ENCODE peak calls at places on chromosomes 5 and 9, in four cellular contexts. Y is upper lobe of left lung, G is tibial nerve, I is A549. S is an unnamed sample.

GRCh38 chr5:145978171-145978570 is 41.8 kb downstream of the SH3RF2 start:
- DNase-seq in Y (no peak), G (no peak), I (no peak), S (no peak)

GRCh38 chr5:111810087-111810486 is 53.1 kb upstream of the NREP start:
- DNase-seq in G (no peak), Y (no peak), I (no peak), S (no peak)

GRCh38 chr5:83711982-83712601 is 8.6 kb downstream of the HAPLN1 start:
- DNase-seq in G (peak), I (peak), Y (no peak), S (no peak)

GRCh38 chr9:128159073-128159783 is 837 bp upstream of the BBLN start:
- DNase-seq in Y (no peak), I (no peak), G (peak), S (no peak)

GRCh38 chr5:73764586-73764985 is 138.6 kb downstream of the ARHGEF28 start:
- DNase-seq in G (no peak), I (peak), Y (no peak), S (no peak)

GRCh38 chr5:40447438-40447837 is 232.3 kb upstream of the PTGER4 start:
- DNase-seq in I (no peak), Y (no peak), G (no peak), S (no peak)

GRCh38 chr9:118650407-118650806 is 718.8 kb downstream of the BRINP1 start:
- DNase-seq in G (no peak), Y (no peak), I (no peak), S (no peak)

GRCh38 chr9:18568969-18569368 is 95.0 kb downstream of the ADAMTSL1 start:
- DNase-seq in I (no peak), G (no peak), Y (no peak), S (no peak)

GRCh38 chr5:130799015-130799414 is 366.0 kb downstream of the HINT1 start:
- DNase-seq in Y (no peak), G (no peak), I (no peak), S (no peak)

GRCh38 chr9:74645007-74645639 is 148.0 kb downstream of the RORB start:
- DNase-seq in G (peak), I (no peak), Y (no peak), S (no peak)

GRCh38 chr5:141753971-141754713 is 72.1 kb upstream of the ARAP3 start:
- DNase-seq in G (peak), I (peak), Y (no peak), S (no peak)

GRCh38 chr9:84669293-84670105 is at the start of gene NTRK2:
- DNase-seq in Y (peak), I (no peak), G (peak), S (no peak)

DNA sequence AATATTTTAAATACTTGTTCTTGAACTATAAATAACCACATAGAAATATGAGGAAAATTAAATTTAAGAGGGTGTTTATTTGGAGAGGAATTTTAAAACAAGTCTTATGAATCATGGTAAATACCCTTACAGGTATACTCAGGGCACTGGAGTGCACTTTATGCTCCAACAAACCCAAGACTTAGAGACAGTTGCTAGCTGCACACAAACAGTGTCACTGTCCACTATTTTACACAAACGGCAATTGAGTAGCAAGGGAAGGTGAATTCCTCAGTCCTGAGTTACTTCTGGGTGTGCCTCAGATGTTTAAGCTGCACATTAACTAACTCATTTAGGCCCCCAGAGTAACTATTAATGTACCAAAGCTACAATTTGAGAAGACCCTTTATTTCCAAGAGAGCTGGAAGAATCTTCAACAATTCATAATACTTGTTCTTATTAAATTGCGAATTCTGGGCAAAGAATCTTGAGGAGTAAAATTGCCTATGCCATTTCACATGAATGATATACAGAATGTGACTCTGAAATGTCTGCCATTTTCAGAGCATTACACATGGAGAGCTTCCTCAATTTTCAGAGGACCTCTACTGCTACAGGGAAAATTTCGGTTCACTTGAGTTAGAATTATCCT is 371.2 kb downstream of the PDE4D start:
- DNase-seq in G (no peak), I (no peak), Y (no peak), S (no peak)
- TF ChIP-seq EP300 in G (no peak), I (no peak), Y (peak), S (no peak)

GRCh38 chr9:130186839-130187522 is 14.8 kb downstream of the NCS1 start:
- DNase-seq in I (peak), Y (peak), G (no peak), S (peak)
- H3K4me3 ChIP-seq in I (peak), Y (no peak), G (no peak), S (peak)

GRCh38 chr9:121581775-121582600 is 69.4 kb upstream of the DAB2IP start:
- DNase-seq in I (no peak), G (no peak), Y (peak), S (no peak)

GRCh38 chr9:121587863-121588262 is 63.6 kb upstream of the DAB2IP start:
- DNase-seq in Y (no peak), I (no peak), G (no peak), S (no peak)

GRCh38 chr9:121589961-121590360 is 61.5 kb upstream of the DAB2IP start:
- DNase-seq in G (no peak), I (no peak), Y (no peak), S (no peak)

GRCh38 chr9:121582641-121583040 is 68.8 kb upstream of the DAB2IP start:
- DNase-seq in Y (no peak), G (no peak), I (no peak), S (no peak)

DNA sequence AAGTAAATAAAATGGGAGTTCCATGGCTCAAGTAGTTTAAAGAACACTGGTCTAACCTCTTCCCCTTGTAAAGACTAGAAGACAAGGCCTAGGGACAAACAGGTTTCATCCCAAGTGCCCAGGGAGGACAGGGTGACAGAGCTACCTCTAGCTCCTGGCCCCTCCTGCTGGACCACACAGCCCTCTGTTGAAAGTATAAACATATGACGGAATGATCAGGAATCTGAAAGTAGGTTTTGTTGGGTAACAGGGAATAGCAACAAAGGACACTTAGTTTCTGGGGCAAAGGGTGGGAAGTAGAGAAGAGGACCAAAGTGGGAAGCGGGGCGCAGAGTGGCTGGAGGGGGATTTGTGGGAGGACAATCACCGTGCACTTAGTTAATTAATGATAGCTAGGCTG is 67.0 kb upstream of the DAB2IP start:
- DNase-seq in Y (no peak), G (no peak), I (no peak), S (no peak)
- H3K27ac ChIP-seq in Y (no peak), G (no peak), I (no peak), S (peak)

DNA sequence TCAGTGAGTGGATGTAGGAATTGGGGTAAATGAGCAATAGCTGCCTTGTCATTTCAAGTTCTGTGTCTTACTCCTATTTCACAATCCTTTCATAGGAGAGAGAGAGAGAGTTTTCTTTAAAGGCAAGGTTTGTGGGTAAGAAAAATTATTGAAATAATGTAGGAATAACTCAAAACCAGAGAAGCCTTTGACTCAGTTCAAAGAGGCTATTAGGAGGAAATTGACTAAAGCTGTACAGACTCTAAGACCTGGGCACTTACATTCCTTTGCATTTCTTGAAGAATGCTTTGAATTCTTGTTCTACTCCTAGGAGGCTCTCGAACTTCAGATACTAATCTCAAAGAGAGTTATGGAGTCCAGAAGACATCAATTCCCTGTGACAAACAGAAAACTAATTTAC is 257.1 kb downstream of the FBXL7 start:
- DNase-seq in I (no peak), Y (no peak), G (no peak), S (no peak)
- TF ChIP-seq EP300 in I (no peak), Y (no peak), G (no peak), S (no peak)

GRCh38 chr5:76084496-76085285 is 1.5 kb downstream of the SV2C start:
- DNase-seq in G (no peak), Y (peak), I (no peak), S (no peak)

GRCh38 chr5:76083555-76084495 is 642 bp downstream of the SV2C start:
- DNase-seq in I (no peak), G (no peak), Y (peak), S (no peak)

GRCh38 chr5:76085286-76085579 is 2.0 kb downstream of the SV2C start:
- DNase-seq in G (no peak), I (no peak), Y (no peak), S (no peak)

GRCh38 chr5:76082790-76083554 is at the start of gene SV2C:
- DNase-seq in Y (peak), G (no peak), I (no peak), S (no peak)

GRCh38 chr5:76086060-76086459 is 2.9 kb downstream of the SV2C start:
- DNase-seq in I (no peak), Y (no peak), G (no peak), S (no peak)
- H3K4me3 ChIP-seq in I (no peak), Y (no peak), G (no peak), S (no peak)

GRCh38 chr5:68628082-68628796 is 412.7 kb downstream of the PIK3R1 start:
- DNase-seq in I (no peak), Y (no peak), G (no peak), S (no peak)

GRCh38 chr5:68631884-68632283 is 416.3 kb downstream of the PIK3R1 start:
- DNase-seq in Y (no peak), I (no peak), G (no peak), S (no peak)

GRCh38 chr5:68630354-68630753 is 414.8 kb downstream of the PIK3R1 start:
- DNase-seq in Y (no peak), I (no peak), G (no peak), S (no peak)
- H3K27ac ChIP-seq in Y (no peak), I (no peak), G (no peak), S (no peak)